ENCODE peak calls at places on chromosomes 4 and X, in five cellular contexts. One of them, this sample, is unnamed. For H3K4me1, the result is how much of the 10 kb centered on the place peaks cover.

GRCh38 chrX:53211391-53211978 is 13.5 kb downstream of the KDM5C start:
- DNase-seq in suprapubic skin: no peak
- DNase-seq in MM.1S: no peak
- DNase-seq in right atrium auricular region: no peak
- DNase-seq in Caco-2: no peak
- DNase-seq in this sample: no peak

GRCh38 chr4:99248714-99249113 is 29.7 kb upstream of the ADH6 start:
- DNase-seq in MM.1S: no peak
- DNase-seq in Caco-2: no peak
- DNase-seq in right atrium auricular region: no peak
- DNase-seq in suprapubic skin: no peak
- DNase-seq in this sample: no peak

GRCh38 chr4:88457307-88458090 is 580 bp downstream of the HERC5 start:
- DNase-seq in Caco-2: peak
- DNase-seq in MM.1S: peak
- DNase-seq in right atrium auricular region: no peak
- DNase-seq in suprapubic skin: peak
- DNase-seq in this sample: no peak

GRCh38 chr4:161650812-161651211 is 513.0 kb downstream of the FSTL5 start:
- DNase-seq in suprapubic skin: no peak
- DNase-seq in MM.1S: no peak
- DNase-seq in Caco-2: no peak
- DNase-seq in right atrium auricular region: no peak
- DNase-seq in this sample: no peak

GRCh38 chr4:74671074-74671698 is 123.1 kb downstream of the BTC start:
- DNase-seq in right atrium auricular region: no peak
- DNase-seq in suprapubic skin: no peak
- DNase-seq in MM.1S: peak
- DNase-seq in Caco-2: peak
- DNase-seq in this sample: no peak

GRCh38 chr4:87704000-87704399 is 53.9 kb downstream of the DMP1 start:
- DNase-seq in suprapubic skin: no peak
- DNase-seq in right atrium auricular region: no peak
- DNase-seq in MM.1S: no peak
- DNase-seq in Caco-2: no peak
- DNase-seq in this sample: no peak

GRCh38 chrX:110413727-110414124 is 55.1 kb downstream of the RTL9 start:
- DNase-seq in Caco-2: no peak
- DNase-seq in right atrium auricular region: no peak
- DNase-seq in MM.1S: no peak
- DNase-seq in suprapubic skin: no peak
- DNase-seq in this sample: no peak

GRCh38 chr4:108834167-108834566 is 71.3 kb upstream of the ETNPPL start:
- DNase-seq in MM.1S: no peak
- DNase-seq in Caco-2: no peak
- DNase-seq in suprapubic skin: no peak
- DNase-seq in right atrium auricular region: no peak
- DNase-seq in this sample: no peak

GRCh38 chr4:89273741-89274141 is 33.9 kb downstream of the GPRIN3 start:
- DNase-seq in MM.1S: no peak
- DNase-seq in Caco-2: no peak
- DNase-seq in suprapubic skin: no peak
- DNase-seq in right atrium auricular region: no peak
- DNase-seq in this sample: no peak

GRCh38 chr4:5751073-5751917 is 40.3 kb downstream of the EVC start:
- DNase-seq in suprapubic skin: no peak
- DNase-seq in Caco-2: no peak
- DNase-seq in right atrium auricular region: peak
- DNase-seq in MM.1S: no peak
- DNase-seq in this sample: peak

GRCh38 chrX:143462696-143463095 is 54.6 kb downstream of the SPANXN3 start:
- DNase-seq in suprapubic skin: no peak
- DNase-seq in MM.1S: no peak
- DNase-seq in Caco-2: no peak
- DNase-seq in right atrium auricular region: no peak
- DNase-seq in this sample: no peak

GRCh38 chr4:5497489-5497888 is 210.9 kb downstream of the EVC2 start:
- DNase-seq in suprapubic skin: no peak
- DNase-seq in Caco-2: no peak
- DNase-seq in right atrium auricular region: no peak
- DNase-seq in MM.1S: no peak
- DNase-seq in this sample: no peak

GRCh38 chrX:124098089-124098488 is 136.6 kb downstream of the STAG2 start:
- DNase-seq in suprapubic skin: no peak
- DNase-seq in MM.1S: peak
- DNase-seq in Caco-2: peak
- DNase-seq in right atrium auricular region: no peak
- DNase-seq in this sample: no peak

GRCh38 chr4:165343353-165344191 is 16.1 kb downstream of the MSMO1 start:
- DNase-seq in suprapubic skin: no peak
- DNase-seq in MM.1S: peak
- DNase-seq in right atrium auricular region: no peak
- DNase-seq in Caco-2: peak
- DNase-seq in this sample: no peak

GRCh38 chr4:86891785-86892638 is at the start of gene C4orf36:
- DNase-seq in suprapubic skin: peak
- DNase-seq in Caco-2: peak
- DNase-seq in right atrium auricular region: peak
- DNase-seq in MM.1S: peak
- DNase-seq in this sample: peak

GRCh38 chrX:1526565-1526964 is 10.4 kb downstream of the P2RY8 start:
- DNase-seq in suprapubic skin: no peak
- DNase-seq in right atrium auricular region: no peak
- DNase-seq in Caco-2: no peak
- DNase-seq in MM.1S: no peak
- DNase-seq in this sample: no peak

GRCh38 chrX:1524874-1525582 is 12.0 kb downstream of the P2RY8 start:
- DNase-seq in MM.1S: no peak
- DNase-seq in Caco-2: no peak
- DNase-seq in suprapubic skin: peak
- DNase-seq in right atrium auricular region: peak
- DNase-seq in this sample: no peak

GRCh38 chrX:1527457-1527856 is 9.5 kb downstream of the P2RY8 start:
- DNase-seq in right atrium auricular region: no peak
- DNase-seq in MM.1S: no peak
- DNase-seq in suprapubic skin: no peak
- DNase-seq in Caco-2: no peak
- DNase-seq in this sample: no peak

GRCh38 chrX:1528186-1528883 is 8.7 kb downstream of the P2RY8 start:
- DNase-seq in MM.1S: no peak
- DNase-seq in Caco-2: no peak
- DNase-seq in suprapubic skin: peak
- DNase-seq in right atrium auricular region: no peak
- DNase-seq in this sample: no peak

DNA sequence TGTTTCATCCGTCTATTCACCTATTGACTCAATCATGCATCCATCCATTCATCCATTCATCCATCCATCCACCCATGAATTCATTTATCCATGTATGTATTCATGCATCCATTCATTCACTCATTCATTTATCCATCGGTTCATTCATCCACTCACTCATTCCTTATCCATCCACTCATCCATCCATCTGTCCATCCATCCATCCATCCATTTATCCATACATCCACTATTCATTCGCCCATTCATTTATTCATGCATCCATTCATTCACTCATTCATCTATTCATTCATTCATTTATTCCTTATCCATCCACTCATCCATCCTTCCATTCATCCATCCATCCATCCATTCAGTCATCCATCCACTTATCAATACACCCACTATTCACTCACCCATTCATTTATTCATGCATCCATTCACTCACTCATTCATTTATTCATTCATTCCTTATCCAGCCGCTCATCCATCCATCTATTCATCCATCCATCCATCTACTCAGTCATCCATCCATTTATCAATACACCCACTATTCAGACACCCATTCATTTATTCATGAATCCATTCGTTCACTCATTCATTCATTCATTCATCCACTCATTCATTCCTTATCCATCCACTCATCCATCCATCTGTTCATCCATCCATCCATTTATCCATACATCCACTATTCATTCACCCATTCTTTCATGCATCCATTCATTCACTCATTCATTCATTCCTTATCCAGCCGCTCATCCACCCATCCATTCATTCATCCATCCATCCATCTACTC is 11.2 kb downstream of the P2RY8 start:
- DNase-seq in suprapubic skin: no peak
- DNase-seq in MM.1S: no peak
- DNase-seq in right atrium auricular region: no peak
- DNase-seq in Caco-2: no peak
- DNase-seq in this sample: no peak
- H3K4me1 ChIP-seq in suprapubic skin: under half
- H3K4me1 ChIP-seq in MM.1S: under half
- H3K4me1 ChIP-seq in right atrium auricular region: under half
- H3K4me1 ChIP-seq in Caco-2: under half
- H3K4me1 ChIP-seq in this sample: under half

GRCh38 chr4:16222957-16223527 is 3.2 kb downstream of the TAPT1 start:
- DNase-seq in suprapubic skin: no peak
- DNase-seq in Caco-2: no peak
- DNase-seq in MM.1S: no peak
- DNase-seq in right atrium auricular region: no peak
- DNase-seq in this sample: no peak
- H3K4me3 ChIP-seq in suprapubic skin: no peak
- H3K4me3 ChIP-seq in Caco-2: no peak
- H3K4me3 ChIP-seq in MM.1S: no peak
- H3K4me3 ChIP-seq in right atrium auricular region: no peak
- H3K4me3 ChIP-seq in this sample: peak

DNA sequence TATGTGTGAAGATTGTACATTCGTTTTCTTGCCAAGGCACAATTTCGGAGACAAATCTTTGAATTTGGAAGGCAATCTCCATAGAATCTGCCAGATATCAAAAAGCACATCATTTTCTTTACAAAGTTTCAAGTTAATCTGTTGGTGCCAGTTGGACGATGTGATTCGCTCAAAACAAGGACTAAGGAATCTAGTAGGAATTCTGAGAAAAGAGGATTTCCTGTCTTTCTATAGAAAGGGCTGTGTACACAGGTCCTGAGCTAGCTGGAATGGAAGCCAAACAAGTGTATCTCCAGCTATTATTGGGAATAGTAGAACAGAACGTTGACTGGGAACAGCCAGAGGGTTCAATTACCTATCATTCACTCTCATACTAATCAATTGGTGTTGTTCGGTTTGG is 156.2 kb downstream of the SLC7A11 start:
- DNase-seq in MM.1S: no peak
- DNase-seq in right atrium auricular region: no peak
- DNase-seq in Caco-2: no peak
- DNase-seq in suprapubic skin: no peak
- DNase-seq in this sample: no peak
- TF ChIP-seq CTCF in MM.1S: no peak
- TF ChIP-seq CTCF in right atrium auricular region: no peak
- TF ChIP-seq CTCF in Caco-2: no peak
- TF ChIP-seq CTCF in suprapubic skin: no peak
- TF ChIP-seq CTCF in this sample: no peak

GRCh38 chr4:128818442-128818841 is 8.9 kb downstream of the JADE1 start:
- DNase-seq in suprapubic skin: no peak
- DNase-seq in right atrium auricular region: no peak
- DNase-seq in MM.1S: peak
- DNase-seq in Caco-2: no peak
- DNase-seq in this sample: no peak
- H3K4me1 ChIP-seq in suprapubic skin: under half
- H3K4me1 ChIP-seq in right atrium auricular region: under half
- H3K4me1 ChIP-seq in MM.1S: under half
- H3K4me1 ChIP-seq in Caco-2: under half
- H3K4me1 ChIP-seq in this sample: under half

GRCh38 chr4:163344147-163345050 is 707 bp downstream of the NPY5R start:
- DNase-seq in MM.1S: no peak
- DNase-seq in Caco-2: no peak
- DNase-seq in right atrium auricular region: no peak
- DNase-seq in suprapubic skin: peak
- DNase-seq in this sample: no peak

GRCh38 chr4:163343604-163344146 is at the start of gene NPY5R:
- DNase-seq in suprapubic skin: peak
- DNase-seq in MM.1S: no peak
- DNase-seq in right atrium auricular region: no peak
- DNase-seq in Caco-2: no peak
- DNase-seq in this sample: no peak
- H3K4me3 ChIP-seq in suprapubic skin: peak
- H3K4me3 ChIP-seq in MM.1S: no peak
- H3K4me3 ChIP-seq in right atrium auricular region: peak
- H3K4me3 ChIP-seq in Caco-2: no peak
- H3K4me3 ChIP-seq in this sample: peak

DNA sequence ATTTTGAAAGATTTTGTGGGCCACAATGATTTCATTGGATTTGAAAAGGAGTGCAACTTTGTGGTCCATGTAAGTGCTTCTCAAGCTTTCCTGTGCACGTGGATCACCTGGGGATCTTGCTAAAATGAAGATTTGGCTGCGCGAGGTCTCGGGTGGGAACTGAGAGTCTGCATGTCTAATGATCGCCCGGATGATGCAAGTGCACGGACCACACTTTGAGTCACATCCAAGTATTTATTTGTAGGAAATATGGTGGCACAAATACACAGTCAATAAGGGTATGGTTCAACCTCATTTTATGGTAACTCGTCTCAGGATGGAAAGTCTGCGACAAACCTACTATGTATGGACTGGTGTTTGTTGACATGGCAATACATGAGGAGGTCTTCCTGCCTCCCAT is 899 bp downstream of the BMX start:
- DNase-seq in suprapubic skin: no peak
- DNase-seq in MM.1S: no peak
- DNase-seq in right atrium auricular region: no peak
- DNase-seq in Caco-2: no peak
- DNase-seq in this sample: no peak
- TF ChIP-seq CTCF in suprapubic skin: no peak
- TF ChIP-seq CTCF in MM.1S: no peak
- TF ChIP-seq CTCF in right atrium auricular region: no peak
- TF ChIP-seq CTCF in Caco-2: no peak
- TF ChIP-seq CTCF in this sample: no peak

GRCh38 chr4:145521282-145521681 is 39.6 kb downstream of the SMAD1 start:
- DNase-seq in MM.1S: peak
- DNase-seq in suprapubic skin: no peak
- DNase-seq in Caco-2: no peak
- DNase-seq in right atrium auricular region: no peak
- DNase-seq in this sample: no peak
- H3K4me1 ChIP-seq in MM.1S: under half
- H3K4me1 ChIP-seq in suprapubic skin: under half
- H3K4me1 ChIP-seq in Caco-2: under half
- H3K4me1 ChIP-seq in right atrium auricular region: under half
- H3K4me1 ChIP-seq in this sample: under half

This sample was measured in gastrocnemius medialis.